ENCODE peak calls at places on chromosomes 4 and X, in five cellular contexts. One of them, this sample, is unnamed.

GRCh38 chr4:57156242-57156990 is 46.2 kb upstream of the IGFBP7 start:
- DNase-seq in hepatocyte: no peak
- DNase-seq in astrocyte of the cerebellum: no peak
- DNase-seq in esophagus squamous epithelium: no peak
- DNase-seq in fibroblast of mammary gland: no peak
- DNase-seq in this sample: no peak

GRCh38 chr4:38759077-38759789 is 23.6 kb downstream of the TLR10 start:
- DNase-seq in astrocyte of the cerebellum: peak; percentile 45
- DNase-seq in fibroblast of mammary gland: peak; percentile 77
- DNase-seq in esophagus squamous epithelium: no peak
- DNase-seq in hepatocyte: peak; percentile 71
- DNase-seq in this sample: peak; percentile 82

GRCh38 chr4:8473198-8473919 is 32.8 kb downstream of the TRMT44 start:
- DNase-seq in esophagus squamous epithelium: no peak
- DNase-seq in astrocyte of the cerebellum: no peak
- DNase-seq in hepatocyte: no peak
- DNase-seq in fibroblast of mammary gland: no peak
- DNase-seq in this sample: no peak

GRCh38 chrX:70253377-70254062 is 6.5 kb downstream of the P2RY4 start:
- DNase-seq in hepatocyte: no peak
- DNase-seq in esophagus squamous epithelium: no peak
- DNase-seq in fibroblast of mammary gland: peak; percentile 33
- DNase-seq in astrocyte of the cerebellum: no peak
- DNase-seq in this sample: no peak

GRCh38 chr4:25759101-25759500 is 103.5 kb downstream of the SLC34A2 start:
- DNase-seq in esophagus squamous epithelium: no peak
- DNase-seq in hepatocyte: no peak
- DNase-seq in astrocyte of the cerebellum: no peak
- DNase-seq in fibroblast of mammary gland: no peak
- DNase-seq in this sample: no peak

GRCh38 chrX:48509245-48509590 is 426 bp downstream of the PORCN start:
- DNase-seq in esophagus squamous epithelium: no peak
- DNase-seq in astrocyte of the cerebellum: no peak
- DNase-seq in hepatocyte: no peak
- DNase-seq in fibroblast of mammary gland: no peak
- DNase-seq in this sample: no peak

GRCh38 chr4:3036131-3036952 is 38.0 kb downstream of the HTT-AS start:
- DNase-seq in hepatocyte: no peak
- DNase-seq in fibroblast of mammary gland: no peak
- DNase-seq in esophagus squamous epithelium: no peak
- DNase-seq in astrocyte of the cerebellum: no peak
- DNase-seq in this sample: no peak

GRCh38 chr4:92237559-92237958 is 66.2 kb upstream of the GRID2 start:
- DNase-seq in astrocyte of the cerebellum: no peak
- DNase-seq in esophagus squamous epithelium: no peak
- DNase-seq in hepatocyte: no peak
- DNase-seq in fibroblast of mammary gland: no peak
- DNase-seq in this sample: no peak

GRCh38 chr4:8303485-8304281 is 34.1 kb downstream of the HTRA3 start:
- DNase-seq in fibroblast of mammary gland: peak; percentile 96
- DNase-seq in hepatocyte: peak; percentile 59
- DNase-seq in esophagus squamous epithelium: no peak
- DNase-seq in astrocyte of the cerebellum: peak; percentile 22
- DNase-seq in this sample: peak; percentile 73

GRCh38 chr4:128241425-128241913 is 46.1 kb downstream of the PGRMC2 start:
- DNase-seq in astrocyte of the cerebellum: peak; percentile 99
- DNase-seq in hepatocyte: peak; percentile 49
- DNase-seq in fibroblast of mammary gland: peak; percentile 98
- DNase-seq in esophagus squamous epithelium: no peak
- DNase-seq in this sample: peak; percentile 99

GRCh38 chr4:158538176-158538575 is 16.5 kb downstream of the RXFP1 start:
- DNase-seq in esophagus squamous epithelium: no peak
- DNase-seq in hepatocyte: no peak
- DNase-seq in fibroblast of mammary gland: peak; percentile 56
- DNase-seq in astrocyte of the cerebellum: no peak
- DNase-seq in this sample: peak; percentile 14

GRCh38 chrX:119887721-119888425 is 7.8 kb upstream of the AKAP14 start:
- DNase-seq in astrocyte of the cerebellum: no peak
- DNase-seq in esophagus squamous epithelium: no peak
- DNase-seq in hepatocyte: peak; percentile 78
- DNase-seq in fibroblast of mammary gland: peak; percentile 52
- DNase-seq in this sample: no peak

GRCh38 chr4:103150677-103151076 is 47.5 kb downstream of the CENPE start:
- DNase-seq in esophagus squamous epithelium: no peak
- DNase-seq in fibroblast of mammary gland: peak; percentile 62
- DNase-seq in astrocyte of the cerebellum: no peak
- DNase-seq in hepatocyte: no peak
- DNase-seq in this sample: no peak

GRCh38 chrX:131762802-131763234 is 218.9 kb downstream of the OR13H1 start:
- DNase-seq in esophagus squamous epithelium: no peak
- DNase-seq in hepatocyte: no peak
- DNase-seq in fibroblast of mammary gland: peak; percentile 78
- DNase-seq in astrocyte of the cerebellum: peak; percentile 68
- DNase-seq in this sample: no peak

GRCh38 chrX:95071621-95072020 is 1397.6 kb downstream of the FAM133A start:
- DNase-seq in astrocyte of the cerebellum: no peak
- DNase-seq in fibroblast of mammary gland: no peak
- DNase-seq in esophagus squamous epithelium: no peak
- DNase-seq in hepatocyte: no peak
- DNase-seq in this sample: no peak

GRCh38 chr4:76886214-76886613 is 11.7 kb downstream of the SOWAHB start:
- DNase-seq in astrocyte of the cerebellum: no peak
- DNase-seq in esophagus squamous epithelium: no peak
- DNase-seq in fibroblast of mammary gland: no peak
- DNase-seq in hepatocyte: no peak
- DNase-seq in this sample: no peak

GRCh38 chrX:125628435-125628834 is 308.8 kb downstream of the TEX13C start:
- DNase-seq in esophagus squamous epithelium: no peak
- DNase-seq in fibroblast of mammary gland: no peak
- DNase-seq in astrocyte of the cerebellum: no peak
- DNase-seq in hepatocyte: no peak
- DNase-seq in this sample: no peak

GRCh38 chr4:111937368-111937767 is 207.9 kb upstream of the FAM241A start:
- DNase-seq in fibroblast of mammary gland: peak; percentile 64
- DNase-seq in esophagus squamous epithelium: no peak
- DNase-seq in astrocyte of the cerebellum: no peak
- DNase-seq in hepatocyte: peak; percentile 37
- DNase-seq in this sample: no peak

GRCh38 chrX:110569506-110569905 is 210.9 kb downstream of the RTL9 start:
- DNase-seq in esophagus squamous epithelium: no peak
- DNase-seq in fibroblast of mammary gland: peak; percentile 19
- DNase-seq in astrocyte of the cerebellum: no peak
- DNase-seq in hepatocyte: no peak
- DNase-seq in this sample: no peak

GRCh38 chrX:91435465-91435864 is 826 bp downstream of the PABPC5 start:
- DNase-seq in hepatocyte: peak; percentile 6
- DNase-seq in fibroblast of mammary gland: peak; percentile 4
- DNase-seq in esophagus squamous epithelium: no peak
- DNase-seq in astrocyte of the cerebellum: no peak
- DNase-seq in this sample: no peak

DNA sequence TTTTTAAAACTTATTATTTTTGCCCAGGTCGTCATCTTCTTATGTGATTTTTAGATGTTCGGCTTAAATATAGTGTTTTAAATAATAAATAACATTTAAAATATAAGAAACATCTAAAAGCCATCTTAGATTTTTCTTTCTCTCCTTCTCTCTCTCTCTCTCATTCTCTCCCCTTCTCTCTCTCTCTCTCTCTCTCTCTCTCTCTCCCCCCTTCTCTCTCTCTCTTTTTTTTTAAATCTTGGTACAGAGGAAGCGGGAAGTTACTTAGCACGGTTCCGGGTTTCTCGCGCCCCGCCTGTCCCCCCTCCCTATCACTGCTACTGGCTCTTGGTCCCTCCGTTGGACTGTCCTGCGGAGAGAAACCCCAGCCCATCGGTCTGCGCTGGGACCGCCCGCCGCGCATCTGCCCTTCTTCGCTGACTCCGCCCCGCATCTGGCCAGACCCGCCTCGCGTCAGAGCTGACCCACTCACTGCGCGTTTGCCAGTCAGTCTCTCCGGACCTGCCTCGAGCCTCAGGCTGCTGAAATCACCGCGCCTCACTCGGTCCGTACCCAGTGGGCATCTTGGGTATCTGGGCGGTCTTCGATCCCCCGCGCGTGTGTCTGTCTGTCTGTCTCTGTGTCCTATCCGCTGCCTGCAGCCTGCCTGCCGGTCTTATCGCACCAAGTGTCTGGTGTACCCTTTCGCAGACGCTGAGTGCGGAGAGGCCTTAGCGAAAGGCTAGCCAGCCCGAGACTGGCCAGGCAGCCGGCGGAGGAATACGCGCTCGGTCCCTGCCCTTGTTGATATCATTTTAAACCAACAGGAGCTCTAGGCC is at the start of gene PABPC5:
- DNase-seq in fibroblast of mammary gland: peak; percentile 84
- DNase-seq in astrocyte of the cerebellum: peak; percentile 29
- DNase-seq in esophagus squamous epithelium: no peak
- DNase-seq in hepatocyte: peak; percentile 89
- DNase-seq in this sample: peak; percentile 75
- H3K4me3 ChIP-seq in fibroblast of mammary gland: peak within 1 kb of the TSS; percentile 47
- H3K4me3 ChIP-seq in astrocyte of the cerebellum: peak within 1 kb of the TSS; percentile 48
- H3K4me3 ChIP-seq in esophagus squamous epithelium: peak within 1 kb of the TSS; percentile 47
- H3K4me3 ChIP-seq in hepatocyte: peak within 1 kb of the TSS; percentile 36
- H3K4me3 ChIP-seq in this sample: peak within 1 kb of the TSS; percentile 54

GRCh38 chr4:1744552-1744951 is 23.2 kb downstream of the TACC3 start:
- DNase-seq in esophagus squamous epithelium: no peak
- DNase-seq in fibroblast of mammary gland: no peak
- DNase-seq in hepatocyte: no peak
- DNase-seq in astrocyte of the cerebellum: no peak
- DNase-seq in this sample: no peak
- H3K4me3 ChIP-seq in esophagus squamous epithelium: no peak overlapping the region
- H3K4me3 ChIP-seq in fibroblast of mammary gland: no peak overlapping the region
- H3K4me3 ChIP-seq in hepatocyte: no peak overlapping the region
- H3K4me3 ChIP-seq in astrocyte of the cerebellum: no peak overlapping the region
- H3K4me3 ChIP-seq in this sample: no peak overlapping the region

GRCh38 chr4:168831919-168832745 is 177.9 kb downstream of the CBR4 start:
- DNase-seq in fibroblast of mammary gland: peak; percentile 63
- DNase-seq in astrocyte of the cerebellum: no peak
- DNase-seq in hepatocyte: peak; percentile 93
- DNase-seq in esophagus squamous epithelium: no peak
- DNase-seq in this sample: no peak

GRCh38 chr4:168831585-168831918 is 178.5 kb downstream of the CBR4 start:
- DNase-seq in fibroblast of mammary gland: no peak
- DNase-seq in astrocyte of the cerebellum: no peak
- DNase-seq in esophagus squamous epithelium: no peak
- DNase-seq in hepatocyte: no peak
- DNase-seq in this sample: no peak

GRCh38 chr4:168830777-168831512 is 179.1 kb downstream of the CBR4 start:
- DNase-seq in esophagus squamous epithelium: no peak
- DNase-seq in fibroblast of mammary gland: no peak
- DNase-seq in astrocyte of the cerebellum: no peak
- DNase-seq in hepatocyte: no peak
- DNase-seq in this sample: no peak

GRCh38 chr4:168835880-168836454 is 174.1 kb downstream of the CBR4 start:
- DNase-seq in hepatocyte: no peak
- DNase-seq in esophagus squamous epithelium: no peak
- DNase-seq in fibroblast of mammary gland: no peak
- DNase-seq in astrocyte of the cerebellum: no peak
- DNase-seq in this sample: no peak

GRCh38 chr4:168832746-168833575 is 177.1 kb downstream of the CBR4 start:
- DNase-seq in hepatocyte: peak; percentile 51
- DNase-seq in esophagus squamous epithelium: no peak
- DNase-seq in astrocyte of the cerebellum: no peak
- DNase-seq in fibroblast of mammary gland: peak; percentile 45
- DNase-seq in this sample: no peak
- H3K4me3 ChIP-seq in hepatocyte: peak overlapping the region; percentile 96
- H3K4me3 ChIP-seq in esophagus squamous epithelium: peak overlapping the region; percentile 75
- H3K4me3 ChIP-seq in astrocyte of the cerebellum: peak overlapping the region; percentile 86
- H3K4me3 ChIP-seq in fibroblast of mammary gland: peak overlapping the region; percentile 71
- H3K4me3 ChIP-seq in this sample: peak overlapping the region; percentile 90

GRCh38 chrX:140433582-140433981 is 71.3 kb downstream of the SOX3 start:
- DNase-seq in esophagus squamous epithelium: no peak
- DNase-seq in hepatocyte: no peak
- DNase-seq in fibroblast of mammary gland: no peak
- DNase-seq in astrocyte of the cerebellum: no peak
- DNase-seq in this sample: no peak
- H3K4me3 ChIP-seq in esophagus squamous epithelium: no peak overlapping the region
- H3K4me3 ChIP-seq in hepatocyte: no peak overlapping the region
- H3K4me3 ChIP-seq in fibroblast of mammary gland: no peak overlapping the region
- H3K4me3 ChIP-seq in astrocyte of the cerebellum: no peak overlapping the region
- H3K4me3 ChIP-seq in this sample: no peak overlapping the region

GRCh38 chr4:145234086-145234694 is 53.8 kb upstream of the OTUD4 start:
- DNase-seq in esophagus squamous epithelium: no peak
- DNase-seq in astrocyte of the cerebellum: peak; percentile 33
- DNase-seq in fibroblast of mammary gland: peak; percentile 71
- DNase-seq in hepatocyte: peak; percentile 82
- DNase-seq in this sample: peak; percentile 34

GRCh38 chr4:145230726-145231125 is 50.3 kb upstream of the OTUD4 start:
- DNase-seq in astrocyte of the cerebellum: no peak
- DNase-seq in hepatocyte: no peak
- DNase-seq in esophagus squamous epithelium: no peak
- DNase-seq in fibroblast of mammary gland: peak; percentile 82
- DNase-seq in this sample: peak; percentile 35

GRCh38 chr4:145231906-145232700 is 51.7 kb upstream of the OTUD4 start:
- DNase-seq in esophagus squamous epithelium: no peak
- DNase-seq in fibroblast of mammary gland: peak; percentile 83
- DNase-seq in hepatocyte: no peak
- DNase-seq in astrocyte of the cerebellum: peak; percentile 29
- DNase-seq in this sample: peak; percentile 52
- H3K4me3 ChIP-seq in esophagus squamous epithelium: no peak overlapping the region
- H3K4me3 ChIP-seq in fibroblast of mammary gland: no peak overlapping the region
- H3K4me3 ChIP-seq in hepatocyte: no peak overlapping the region
- H3K4me3 ChIP-seq in astrocyte of the cerebellum: no peak overlapping the region
- H3K4me3 ChIP-seq in this sample: no peak overlapping the region

GRCh38 chr4:119142837-119143236 is 7.2 kb downstream of the MYOZ2 start:
- DNase-seq in hepatocyte: no peak
- DNase-seq in fibroblast of mammary gland: no peak
- DNase-seq in esophagus squamous epithelium: no peak
- DNase-seq in astrocyte of the cerebellum: no peak
- DNase-seq in this sample: no peak

GRCh38 chr4:119138046-119138445 is 2.4 kb downstream of the MYOZ2 start:
- DNase-seq in hepatocyte: peak; percentile 27
- DNase-seq in esophagus squamous epithelium: no peak
- DNase-seq in astrocyte of the cerebellum: no peak
- DNase-seq in fibroblast of mammary gland: peak; percentile 31
- DNase-seq in this sample: peak; percentile 13

GRCh38 chr4:119136541-119136940 is 909 bp downstream of the MYOZ2 start:
- DNase-seq in fibroblast of mammary gland: peak; percentile 61
- DNase-seq in esophagus squamous epithelium: no peak
- DNase-seq in hepatocyte: no peak
- DNase-seq in astrocyte of the cerebellum: no peak
- DNase-seq in this sample: peak; percentile 52

GRCh38 chr4:119139822-119140252 is 4.2 kb downstream of the MYOZ2 start:
- DNase-seq in astrocyte of the cerebellum: no peak
- DNase-seq in esophagus squamous epithelium: no peak
- DNase-seq in hepatocyte: no peak
- DNase-seq in fibroblast of mammary gland: no peak
- DNase-seq in this sample: no peak

GRCh38 chr4:119139316-119139715 is 3.7 kb downstream of the MYOZ2 start:
- DNase-seq in esophagus squamous epithelium: no peak
- DNase-seq in fibroblast of mammary gland: peak; percentile 22
- DNase-seq in hepatocyte: no peak
- DNase-seq in astrocyte of the cerebellum: no peak
- DNase-seq in this sample: no peak
- H3K4me3 ChIP-seq in esophagus squamous epithelium: no peak overlapping the region
- H3K4me3 ChIP-seq in fibroblast of mammary gland: no peak overlapping the region
- H3K4me3 ChIP-seq in hepatocyte: no peak overlapping the region
- H3K4me3 ChIP-seq in astrocyte of the cerebellum: no peak overlapping the region
- H3K4me3 ChIP-seq in this sample: no peak overlapping the region

GRCh38 chr4:186570193-186570996 is 15.0 kb upstream of the MTNR1A start:
- DNase-seq in astrocyte of the cerebellum: peak; percentile 8
- DNase-seq in fibroblast of mammary gland: peak; percentile 19
- DNase-seq in esophagus squamous epithelium: no peak
- DNase-seq in hepatocyte: peak; percentile 14
- DNase-seq in this sample: peak; percentile 17
- H3K4me3 ChIP-seq in astrocyte of the cerebellum: no peak overlapping the region
- H3K4me3 ChIP-seq in fibroblast of mammary gland: peak overlapping the region; percentile 10
- H3K4me3 ChIP-seq in esophagus squamous epithelium: no peak overlapping the region
- H3K4me3 ChIP-seq in hepatocyte: no peak overlapping the region
- H3K4me3 ChIP-seq in this sample: peak overlapping the region; percentile 33

GRCh38 chrX:13473666-13474516 is 95.5 kb upstream of the EGFL6 start:
- DNase-seq in esophagus squamous epithelium: no peak
- DNase-seq in fibroblast of mammary gland: peak; percentile 63
- DNase-seq in astrocyte of the cerebellum: no peak
- DNase-seq in hepatocyte: no peak
- DNase-seq in this sample: no peak
- H3K4me3 ChIP-seq in esophagus squamous epithelium: no peak overlapping the region
- H3K4me3 ChIP-seq in fibroblast of mammary gland: no peak overlapping the region
- H3K4me3 ChIP-seq in astrocyte of the cerebellum: no peak overlapping the region
- H3K4me3 ChIP-seq in hepatocyte: no peak overlapping the region
- H3K4me3 ChIP-seq in this sample: no peak overlapping the region